ENCODE peak calls at places on chromosomes 5 and 9, in nine cellular contexts. D is IMR-90; Y is CD8-positive, alpha-beta T cell; V is choroid plexus epithelial cell; M is suprapubic skin; P is spleen; F is Peyer's patch; O is neural crest cell; T is A549. S is an unnamed sample.

GRCh38 chr9:100082786-100083185 is 16.0 kb downstream of the ERP44 start:
- DNase-seq in O (no peak), D (peak; percentile 70), V (peak; percentile 44), Y (no peak), M (no peak), T (no peak), F (no peak), P (no peak), S (no peak)

GRCh38 chr9:72769546-72769945 is 183.3 kb downstream of the ALDH1A1 start:
- DNase-seq in M (no peak), P (no peak), Y (no peak), T (no peak), V (no peak), F (no peak), O (no peak), D (no peak), S (no peak)

GRCh38 chr9:99299214-99300102 is 77.4 kb downstream of the SEC61B start:
- DNase-seq in T (peak; percentile 20), F (no peak), Y (no peak), V (peak; percentile 67), D (peak; percentile 83), O (no peak), M (no peak), P (no peak), S (no peak)

GRCh38 chr5:150789943-150790611 is 11.5 kb downstream of the SMIM3 start:
- DNase-seq in F (no peak), Y (no peak), M (no peak), T (peak; percentile 16), O (no peak), P (no peak), D (peak; percentile 99), V (peak; percentile 99), S (peak; percentile 77)

GRCh38 chr9:132946624-132947295 is 2.3 kb upstream of the TSC1 start:
- DNase-seq in P (no peak), M (no peak), D (peak; percentile 56), F (no peak), Y (no peak), O (no peak), T (peak; percentile 26), V (peak; percentile 49), S (peak; percentile 11)

GRCh38 chr5:123180178-123180577 is 91.1 kb downstream of the PRDM6 start:
- DNase-seq in D (no peak), O (no peak), T (no peak), F (no peak), Y (no peak), V (no peak), M (no peak), P (no peak), S (no peak)

GRCh38 chr9:115591584-115591984 is 473.6 kb upstream of the TNC start:
- DNase-seq in P (no peak), M (no peak), V (peak; percentile 99), T (peak; percentile 97), O (peak; percentile 28), Y (no peak), F (no peak), D (peak; percentile 100), S (peak; percentile 79)

GRCh38 chr5:40914835-40915234 is 5.5 kb downstream of the C7 start:
- DNase-seq in P (no peak), F (no peak), Y (no peak), T (no peak), D (peak; percentile 55), O (no peak), V (peak; percentile 89), M (no peak), S (no peak)

GRCh38 chr5:142783601-142784291 is 13.6 kb downstream of the ARHGAP26 start:
- DNase-seq in T (no peak), M (peak; percentile 81), D (no peak), V (peak; percentile 60), Y (no peak), O (no peak), P (no peak), F (no peak), S (peak; percentile 36)

GRCh38 chr5:756865-757345 is 27.6 kb downstream of the ZDHHC11B start:
- DNase-seq in F (peak; percentile 72), O (no peak), M (peak; percentile 83), Y (no peak), P (no peak), D (no peak), T (no peak), V (no peak), S (no peak)

GRCh38 chr5:1387059-1387755 is 42.3 kb upstream of the CLPTM1L start:
- DNase-seq in F (no peak), M (no peak), Y (no peak), D (no peak), P (no peak), T (no peak), V (no peak), O (no peak), S (no peak)

GRCh38 chr9:121963542-121963995 is 129.5 kb downstream of the TTLL11 start:
- DNase-seq in O (no peak), D (peak; percentile 88), T (no peak), V (peak; percentile 79), M (no peak), F (no peak), P (no peak), Y (no peak), S (no peak)

GRCh38 chr9:128552153-128552743 is at the start of gene SPTAN1:
- DNase-seq in D (peak; percentile 84), T (peak; percentile 87), V (peak; percentile 87), P (peak; percentile 98), M (peak; percentile 93), Y (peak; percentile 91), F (peak; percentile 92), O (peak; percentile 83), S (peak; percentile 83)

GRCh38 chr9:128503870-128504269 is 649 bp upstream of the GLE1 start:
- DNase-seq in V (peak; percentile 33), F (no peak), Y (no peak), D (no peak), M (no peak), T (no peak), O (no peak), P (peak; percentile 70), S (peak; percentile 55)

GRCh38 chr5:33997331-33997983 is 10.4 kb downstream of the AMACR start:
- DNase-seq in Y (no peak), P (no peak), T (peak; percentile 70), O (no peak), F (no peak), V (peak; percentile 91), M (peak; percentile 83), D (peak; percentile 88), S (peak; percentile 82)

GRCh38 chr5:61332891-61333350 is 863 bp downstream of the ZSWIM6 start:
- DNase-seq in T (peak; percentile 62), O (no peak), F (no peak), Y (no peak), M (no peak), P (peak; percentile 93), V (peak; percentile 74), D (peak; percentile 66), S (peak; percentile 70)

GRCh38 chr5:154811653-154812465 is 38.5 kb downstream of the FAXDC2 start:
- DNase-seq in F (peak; percentile 75), Y (peak; percentile 45), O (peak; percentile 62), V (peak; percentile 88), M (no peak), P (peak; percentile 86), T (peak; percentile 74), D (peak; percentile 76), S (peak; percentile 67)

GRCh38 chr9:118652935-118653334 is 716.3 kb downstream of the BRINP1 start:
- DNase-seq in F (no peak), O (no peak), V (no peak), D (no peak), P (no peak), M (no peak), Y (no peak), T (no peak), S (no peak)

GRCh38 chr5:144469106-144469505 is 298.4 kb downstream of the KCTD16 start:
- DNase-seq in Y (no peak), V (no peak), D (peak; percentile 33), M (no peak), P (no peak), O (no peak), F (no peak), T (no peak), S (no peak)

DNA sequence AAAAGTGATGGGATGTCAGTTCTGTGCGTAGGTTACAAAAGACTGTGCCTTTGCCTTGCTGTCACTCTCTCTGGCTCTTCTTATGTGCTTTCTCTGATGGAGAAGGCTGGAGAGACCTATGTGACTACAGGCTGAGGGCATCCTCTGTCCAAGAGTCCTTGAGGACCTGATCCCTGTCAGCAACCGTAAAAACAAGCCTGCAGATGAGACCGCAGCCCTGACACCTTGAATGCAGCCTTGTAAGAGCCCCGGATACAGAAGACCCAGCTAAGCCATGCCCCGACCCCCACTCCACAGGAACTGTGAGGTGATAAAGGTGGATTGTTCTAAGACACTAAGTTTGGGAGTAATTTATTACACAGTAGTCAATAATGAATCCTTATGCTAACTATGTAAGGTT is 32.6 kb upstream of the FRRS1L start:
- DNase-seq in T (no peak), Y (no peak), M (no peak), D (no peak), F (no peak), P (no peak), V (no peak), O (no peak), S (no peak)
- TF ChIP-seq CTCF in T (no peak), Y (no peak), M (no peak), D (no peak), F (no peak), P (no peak), V (no peak), O (no peak), S (no peak)

DNA sequence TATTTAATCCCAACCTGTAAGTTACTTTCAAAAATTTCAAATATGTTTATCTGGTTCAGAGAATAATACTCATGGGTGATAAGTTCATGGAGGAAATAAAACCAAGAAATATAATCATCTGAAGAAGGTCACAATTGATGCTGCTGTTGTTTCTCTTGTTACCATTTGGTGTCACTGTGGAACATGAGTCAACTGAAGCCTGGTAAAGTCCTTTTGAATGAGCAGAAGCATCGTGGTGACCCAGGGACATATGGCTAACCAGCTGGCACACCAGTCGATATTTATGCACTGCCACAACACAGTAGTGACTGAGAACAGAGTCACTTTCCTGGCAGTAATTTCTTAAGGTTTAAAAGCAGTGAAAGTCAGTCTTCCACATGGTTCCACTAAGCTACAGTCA is 612.9 kb upstream of the TLE4 start:
- DNase-seq in D (no peak), F (no peak), O (no peak), M (no peak), T (peak; percentile 58), Y (no peak), P (no peak), V (peak; percentile 12), S (no peak)
- TF ChIP-seq CTCF in D (no peak), F (no peak), O (peak; percentile 38), M (no peak), T (no peak), Y (no peak), P (no peak), V (peak; percentile 19), S (no peak)

GRCh38 chr5:139690385-139691274 is 42.5 kb downstream of the CXXC5 start:
- DNase-seq in O (no peak), M (no peak), V (peak; percentile 75), F (no peak), Y (no peak), P (peak; percentile 81), T (no peak), D (peak; percentile 61), S (peak; percentile 66)
- TF ChIP-seq CTCF in O (no peak), M (no peak), V (no peak), F (no peak), Y (peak; percentile 11), P (no peak), T (no peak), D (no peak), S (no peak)

DNA sequence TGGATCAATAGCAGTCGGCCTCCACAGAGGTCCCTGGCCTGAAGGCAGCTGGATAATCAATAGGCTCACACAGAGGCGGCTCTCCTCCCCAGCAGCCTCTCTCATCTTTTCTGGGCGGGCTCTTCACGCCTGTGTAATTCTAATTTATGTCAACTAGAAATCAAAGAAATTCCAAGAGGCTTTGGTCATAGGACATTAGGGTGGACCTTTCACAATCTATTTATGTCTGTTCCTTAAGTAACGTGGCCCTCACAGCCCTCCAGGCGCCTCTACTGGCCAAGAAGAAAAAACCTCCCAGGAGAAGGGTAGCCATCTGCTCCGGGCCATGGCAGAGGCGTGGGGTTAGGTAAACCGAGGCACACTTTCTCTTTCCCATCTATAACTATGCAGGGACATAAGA is 205.1 kb upstream of the EFNA5 start:
- DNase-seq in V (peak; percentile 33), P (no peak), T (peak; percentile 1), D (peak; percentile 59), Y (no peak), F (no peak), O (peak; percentile 15), M (no peak), S (no peak)
- TF ChIP-seq CTCF in V (peak; percentile 7), P (no peak), T (no peak), D (peak; percentile 35), Y (no peak), F (no peak), O (no peak), M (no peak), S (no peak)